ENCODE peak calls at places on chromosomes 11 and 22, in ten cellular contexts. I is A549, R is stomach, T is spleen, M is GM12878, W is ovary, Q is right lobe of liver, K is gastrocnemius medialis, S is adrenal gland, C is tibial nerve. U is an unnamed sample.
A peak's percentile ranks its signal among the peaks of the same experiment; 100 is the strongest.

GRCh38 chr22:43441216-43441615 is 29.4 kb downstream of the MPPED1 start:
- DNase-seq in M (no peak), S (no peak), K (no peak), T (peak; percentile 33), Q (no peak), I (no peak), C (no peak), W (no peak), R (no peak), U (no peak)

GRCh38 chr11:36376315-36376887 is 80.3 kb downstream of the PRR5L start:
- DNase-seq in Q (peak; percentile 59), K (no peak), M (no peak), S (peak; percentile 36), W (peak; percentile 33), C (no peak), I (peak; percentile 20), R (peak; percentile 32), T (peak; percentile 87), U (no peak)

GRCh38 chr11:75815345-75815983 is 454 bp downstream of the UVRAG start:
- DNase-seq in K (no peak), T (peak; percentile 95), I (peak; percentile 27), M (no peak), Q (no peak), R (peak; percentile 47), S (peak; percentile 53), C (no peak), W (no peak), U (peak; percentile 56)

GRCh38 chr22:30245985-30246901 is at the start of gene LIF:
- DNase-seq in S (no peak), K (no peak), C (no peak), W (no peak), T (peak; percentile 84), R (no peak), M (no peak), Q (no peak), I (no peak), U (no peak)

GRCh38 chr22:33247758-33248157 is 189.6 kb upstream of the SYN3 start:
- DNase-seq in S (no peak), C (no peak), I (no peak), W (no peak), R (no peak), Q (no peak), M (peak; percentile 81), T (no peak), K (no peak), U (no peak)

GRCh38 chr11:59283825-59284772 is 71.4 kb upstream of the MPEG1 start:
- DNase-seq in T (no peak), K (no peak), C (peak; percentile 71), S (peak; percentile 20), Q (peak; percentile 49), M (peak; percentile 71), I (peak; percentile 62), R (peak; percentile 53), W (no peak), U (no peak)

GRCh38 chr11:6414874-6415328 is 4.0 kb downstream of the APBB1 start:
- DNase-seq in M (no peak), C (no peak), W (no peak), Q (no peak), I (no peak), T (no peak), R (no peak), K (no peak), S (no peak), U (no peak)

GRCh38 chr11:33344611-33345010 is 87.4 kb downstream of the HIPK3 start:
- DNase-seq in C (no peak), I (peak; percentile 43), M (no peak), S (no peak), R (no peak), K (no peak), Q (no peak), T (no peak), W (no peak), U (no peak)

GRCh38 chr11:94767701-94768601 is at the start of gene AMOTL1:
- DNase-seq in K (peak; percentile 90), C (peak; percentile 78), W (peak; percentile 79), M (no peak), S (peak; percentile 82), T (peak; percentile 92), I (peak; percentile 74), Q (peak; percentile 90), R (peak; percentile 71), U (peak; percentile 57)
- TF ChIP-seq POLR2A in K (peak; percentile 93), C (peak; percentile 53), W (peak; percentile 45), M (no peak), S (no peak), T (no peak), I (peak; percentile 44), Q (peak; percentile 53), R (no peak), U (peak; percentile 41)

DNA sequence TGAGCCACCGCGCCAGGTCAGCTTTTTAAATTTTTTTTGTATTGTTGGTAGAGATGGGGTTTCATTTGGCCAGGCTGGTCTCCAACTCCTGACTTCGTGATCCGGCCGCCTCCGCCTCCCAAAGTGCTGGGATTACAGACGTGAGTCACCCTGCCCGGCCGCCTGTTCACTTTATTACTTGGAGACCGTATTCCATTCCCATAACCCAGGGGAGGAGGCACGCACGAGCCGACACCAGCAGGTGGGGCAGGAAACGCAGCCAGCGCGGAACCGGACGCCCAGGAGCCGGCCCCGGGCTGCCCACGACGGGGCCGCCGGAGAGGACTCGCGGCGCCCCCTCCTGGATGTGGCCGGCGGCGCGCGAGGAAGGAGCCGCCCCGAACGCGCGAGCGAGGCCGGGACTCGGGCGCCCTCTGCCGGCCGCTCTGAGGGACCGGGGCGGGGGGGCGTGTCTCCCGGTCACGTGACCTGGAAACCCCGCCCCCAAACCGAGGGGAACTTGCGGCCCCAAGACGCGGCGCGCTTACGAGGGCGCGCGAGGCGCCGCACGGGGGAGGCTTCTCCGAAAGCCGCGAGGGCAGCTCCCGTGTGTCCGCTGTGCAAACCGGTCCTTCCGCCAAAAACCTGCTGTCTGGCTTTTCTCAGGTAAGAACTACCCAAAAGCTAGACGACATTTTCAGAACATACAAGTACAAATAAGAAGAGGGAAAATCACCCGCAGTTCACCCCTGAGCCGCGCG is 11.6 kb upstream of the RNH1 start:
- DNase-seq in S (peak; percentile 92), W (peak; percentile 94), M (no peak), K (peak; percentile 91), R (peak; percentile 95), Q (peak; percentile 86), T (peak; percentile 97), C (peak; percentile 75), I (peak; percentile 97), U (no peak)
- TF ChIP-seq POLR2A in S (no peak), W (peak; percentile 37), M (peak; percentile 70), K (peak; percentile 60), R (no peak), Q (peak; percentile 59), T (no peak), C (no peak), I (peak; percentile 52), U (no peak)

GRCh38 chr22:41562461-41562860 is 1.7 kb downstream of the CSDC2 start:
- DNase-seq in R (no peak), K (no peak), Q (no peak), I (no peak), T (no peak), M (no peak), W (no peak), S (no peak), C (no peak), U (no peak)
- TF ChIP-seq POLR2A in R (no peak), K (no peak), Q (no peak), I (no peak), T (no peak), M (no peak), W (no peak), S (no peak), C (no peak), U (no peak)

GRCh38 chr11:47378836-47379170 is 456 bp upstream of the SPI1 start:
- DNase-seq in W (no peak), T (peak; percentile 78), Q (no peak), K (no peak), I (no peak), R (no peak), C (no peak), M (no peak), S (no peak), U (no peak)
- TF ChIP-seq POLR2A in W (no peak), T (no peak), Q (no peak), K (no peak), I (no peak), R (no peak), C (no peak), M (no peak), S (no peak), U (no peak)

U was measured in H54.